ENCODE peak calls at places on chromosome 7, in eight cellular contexts. H is activated naive CD4-positive, alpha-beta T cell treated with Interleukin-2 at 50 U/mL for 16 hours; W is ACHN; X is NCI-H2081; P is AG08395; Z is left colon; F is choroid plexus epithelial cell; J is T1000. L is an unnamed sample.

GRCh38 chr7:47819054-47819920 is 129.0 kb downstream of the PKD1L1 start:
- DNase-seq in F (peak), W (peak), H (peak), X (peak), J (peak), Z (peak), P (peak), L (no peak)

GRCh38 chr7:102042016-102042656 is 224.7 kb downstream of the CUX1 start:
- DNase-seq in W (peak), J (no peak), X (no peak), P (peak), F (peak), H (no peak), Z (no peak), L (no peak)

GRCh38 chr7:134779741-134780065 is 269 bp downstream of the CALD1 start:
- DNase-seq in X (no peak), J (no peak), H (no peak), Z (no peak), W (no peak), F (no peak), P (no peak), L (no peak)

GRCh38 chr7:80942261-80943041 is 23.6 kb upstream of the SEMA3C start:
- DNase-seq in J (peak), W (peak), P (peak), X (no peak), H (no peak), F (peak), Z (peak), L (no peak)

GRCh38 chr7:83611776-83612175 is 37.2 kb downstream of the SEMA3E start:
- DNase-seq in Z (no peak), P (no peak), J (no peak), H (no peak), W (no peak), F (no peak), X (no peak), L (no peak)

GRCh38 chr7:101598981-101599681 is 30.0 kb downstream of the MYL10 start:
- DNase-seq in H (no peak), Z (no peak), P (peak), W (no peak), X (no peak), J (no peak), F (no peak), L (no peak)

GRCh38 chr7:69811682-69812344 is 213.5 kb downstream of the AUTS2 start:
- DNase-seq in J (no peak), X (peak), W (no peak), F (no peak), Z (no peak), H (no peak), P (no peak), L (no peak)

GRCh38 chr7:19095461-19095860 is 22.0 kb downstream of the TWIST1 start:
- DNase-seq in W (no peak), J (no peak), H (no peak), F (no peak), Z (no peak), X (no peak), P (no peak), L (no peak)

GRCh38 chr7:40298421-40298820 is 163.6 kb downstream of the SUGCT start:
- DNase-seq in X (no peak), W (no peak), Z (no peak), P (peak), H (no peak), F (peak), J (no peak), L (no peak)

GRCh38 chr7:149220534-149220933 is 18.9 kb upstream of the ZNF212 start:
- DNase-seq in Z (no peak), P (peak), J (peak), W (no peak), X (no peak), H (no peak), F (peak), L (no peak)

GRCh38 chr7:33854178-33854577 is 51.2 kb upstream of the BMPER start:
- DNase-seq in X (no peak), J (no peak), H (no peak), W (no peak), Z (no peak), P (peak), F (no peak), L (no peak)

GRCh38 chr7:4878336-4879335 is 4.9 kb downstream of the RADIL start:
- DNase-seq in J (no peak), Z (no peak), F (no peak), X (no peak), H (no peak), W (no peak), P (no peak), L (no peak)

GRCh38 chr7:152025077-152025936 is at the start of gene GALNT11:
- DNase-seq in Z (peak), P (peak), J (peak), W (peak), H (peak), X (peak), F (peak), L (peak)

GRCh38 chr7:27173412-27174076 is 576 bp downstream of the HOXA10 start:
- DNase-seq in W (peak), J (peak), H (peak), X (peak), Z (peak), F (no peak), P (no peak), L (no peak)

GRCh38 chr7:102193806-102194205 is 92.9 kb upstream of the SH2B2 start:
- DNase-seq in J (no peak), Z (no peak), P (no peak), X (no peak), F (peak), H (no peak), W (no peak), L (no peak)

GRCh38 chr7:26156454-26157365 is 4.7 kb downstream of the NFE2L3 start:
- DNase-seq in P (peak), J (peak), Z (no peak), W (peak), H (peak), F (peak), X (no peak), L (no peak)

GRCh38 chr7:44959956-44960640 is 18.7 kb downstream of the MYO1G start:
- DNase-seq in H (no peak), Z (no peak), W (no peak), X (no peak), J (no peak), F (no peak), P (no peak), L (no peak)

GRCh38 chr7:33243319-33243881 is 114.0 kb downstream of the BBS9 start:
- DNase-seq in F (peak), Z (no peak), P (peak), H (no peak), J (no peak), W (peak), X (peak), L (no peak)

GRCh38 chr7:32616625-32617024 is 121.3 kb downstream of the AVL9 start:
- DNase-seq in J (no peak), W (peak), Z (no peak), H (no peak), P (peak), X (no peak), F (peak), L (no peak)

GRCh38 chr7:69211739-69212138 is 386.5 kb upstream of the AUTS2 start:
- DNase-seq in F (no peak), Z (no peak), J (no peak), X (peak), H (no peak), P (no peak), W (peak), L (no peak)

L was measured in GM18507.